ENCODE peak calls at places on chromosomes 5 and 9, in ten cellular contexts. W is GM13976; Y is psoas muscle; U is AG10803; X is PC-3; J is WTC11; D is thoracic aorta; N is OCI-LY7; V is CD4-positive, alpha-beta T cell; C is heart left ventricle. E is an unnamed sample.

GRCh38 chr5:179265529-179266290 is 79.6 kb downstream of the ADAMTS2 start:
- DNase-seq in W (no peak), Y (peak; percentile 97), U (peak; percentile 100), X (peak; percentile 19), J (peak; percentile 33), D (peak; percentile 88), N (no peak), V (no peak), C (peak; percentile 93), E (no peak)

GRCh38 chr5:76716456-76717157 is 681 bp downstream of the F2R start:
- DNase-seq in W (no peak), Y (no peak), U (no peak), X (no peak), J (peak; percentile 37), D (no peak), N (no peak), V (no peak), C (no peak), E (peak; percentile 7)

GRCh38 chr9:2241461-2241874 is 226.3 kb downstream of the SMARCA2 start:
- DNase-seq in W (no peak), Y (peak; percentile 33), U (peak; percentile 78), X (no peak), J (peak; percentile 83), D (no peak), N (peak; percentile 20), V (no peak), C (peak; percentile 57), E (peak; percentile 90)

GRCh38 chr5:73298251-73299016 is 125.4 kb downstream of the TMEM174 start:
- DNase-seq in W (peak; percentile 23), Y (no peak), U (no peak), X (no peak), J (peak; percentile 42), D (no peak), N (no peak), V (no peak), C (no peak), E (no peak)

GRCh38 chr5:171702391-171702790 is 83.2 kb upstream of the SMIM23 start:
- DNase-seq in W (no peak), Y (no peak), U (no peak), X (no peak), J (no peak), D (no peak), N (no peak), V (no peak), C (no peak), E (no peak)

GRCh38 chr9:95057121-95057520 is 260.4 kb downstream of the FANCC start:
- DNase-seq in W (no peak), Y (no peak), U (no peak), X (no peak), J (no peak), D (no peak), N (no peak), V (no peak), C (no peak), E (no peak)

GRCh38 chr5:94433393-94434149 is 184.8 kb downstream of the KIAA0825 start:
- DNase-seq in W (no peak), Y (no peak), U (peak; percentile 95), X (peak; percentile 68), J (no peak), D (no peak), N (no peak), V (no peak), C (no peak), E (no peak)

GRCh38 chr9:129619787-129620668 is 873 bp downstream of the C9orf50 start:
- DNase-seq in W (peak; percentile 49), Y (no peak), U (peak; percentile 33), X (no peak), J (no peak), D (no peak), N (no peak), V (no peak), C (no peak), E (no peak)

GRCh38 chr5:139974661-139975060 is 68.4 kb downstream of the NRG2 start:
- DNase-seq in W (peak; percentile 30), Y (no peak), U (no peak), X (no peak), J (no peak), D (no peak), N (no peak), V (no peak), C (no peak), E (no peak)

GRCh38 chr5:146910239-146910638 is 31.7 kb upstream of the PPP2R2B start:
- DNase-seq in W (no peak), Y (no peak), U (no peak), X (no peak), J (no peak), D (no peak), N (no peak), V (no peak), C (no peak), E (no peak)

GRCh38 chr5:54679686-54680085 is 162.1 kb downstream of the SNX18 start:
- DNase-seq in W (no peak), Y (no peak), U (no peak), X (no peak), J (no peak), D (no peak), N (no peak), V (no peak), C (no peak), E (no peak)

GRCh38 chr5:166428264-166428663 is 1863.2 kb upstream of the WWC1 start:
- DNase-seq in W (no peak), Y (no peak), U (no peak), X (no peak), J (no peak), D (no peak), N (no peak), V (no peak), C (no peak), E (no peak)

GRCh38 chr9:12775963-12776774 is 1.3 kb downstream of the LURAP1L start:
- DNase-seq in W (peak; percentile 67), Y (peak; percentile 84), U (peak; percentile 91), X (peak; percentile 74), J (peak; percentile 79), D (peak; percentile 31), N (no peak), V (no peak), C (peak; percentile 84), E (peak; percentile 62)

GRCh38 chr9:128247191-128247803 is 28.5 kb downstream of the GOLGA2 start:
- DNase-seq in W (no peak), Y (no peak), U (no peak), X (no peak), J (no peak), D (no peak), N (no peak), V (no peak), C (no peak), E (no peak)

GRCh38 chr9:28234899-28235277 is 661.6 kb upstream of the C9orf72 start:
- DNase-seq in W (no peak), Y (no peak), U (peak; percentile 31), X (peak; percentile 81), J (no peak), D (no peak), N (no peak), V (no peak), C (no peak), E (no peak)
- TF ChIP-seq CTCF in W (no peak), Y (no peak), U (no peak), X (no peak), J (no peak), D (no peak), N (no peak), V (no peak), C (no peak), E (no peak)

GRCh38 chr5:159262859-159263568 is at the start of gene UBLCP1:
- DNase-seq in W (peak; percentile 92), Y (peak; percentile 83), U (peak; percentile 71), X (peak; percentile 75), J (peak; percentile 66), D (peak; percentile 11), N (peak; percentile 92), V (peak; percentile 66), C (peak; percentile 89), E (peak; percentile 63)

GRCh38 chr5:159262472-159262858 is 625 bp upstream of the UBLCP1 start:
- DNase-seq in W (no peak), Y (no peak), U (peak; percentile 12), X (peak; percentile 53), J (no peak), D (no peak), N (no peak), V (no peak), C (no peak), E (no peak)

GRCh38 chr5:159257629-159258283 is 5.3 kb upstream of the UBLCP1 start:
- DNase-seq in W (no peak), Y (no peak), U (no peak), X (no peak), J (no peak), D (no peak), N (no peak), V (no peak), C (no peak), E (no peak)

GRCh38 chr5:159257007-159257406 is 6.1 kb upstream of the UBLCP1 start:
- DNase-seq in W (no peak), Y (no peak), U (no peak), X (peak; percentile 2), J (no peak), D (no peak), N (no peak), V (no peak), C (no peak), E (no peak)

DNA sequence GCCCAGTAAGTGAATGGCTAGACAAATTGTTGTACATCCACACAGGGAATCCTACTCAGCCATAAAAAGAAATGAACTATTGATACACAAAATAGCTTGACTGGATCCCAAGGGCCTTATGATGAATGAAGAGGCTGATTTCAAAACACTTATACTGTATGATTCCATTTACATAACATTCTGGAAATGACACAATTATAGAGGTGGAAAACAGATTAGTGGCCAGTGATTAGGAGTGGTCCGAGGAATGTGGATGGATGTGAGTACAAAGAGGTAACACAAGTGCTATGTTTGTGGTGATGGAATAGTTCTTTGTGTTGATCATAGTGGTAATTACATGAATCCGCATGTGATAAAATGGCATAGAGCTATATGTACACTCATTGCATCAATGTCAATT is 4.7 kb upstream of the UBLCP1 start:
- DNase-seq in W (no peak), Y (no peak), U (no peak), X (no peak), J (no peak), D (no peak), N (no peak), V (no peak), C (no peak), E (no peak)
- TF ChIP-seq CTCF in W (no peak), Y (no peak), U (peak; percentile 2), X (no peak), J (no peak), D (no peak), N (no peak), V (no peak), C (no peak), E (no peak)

DNA sequence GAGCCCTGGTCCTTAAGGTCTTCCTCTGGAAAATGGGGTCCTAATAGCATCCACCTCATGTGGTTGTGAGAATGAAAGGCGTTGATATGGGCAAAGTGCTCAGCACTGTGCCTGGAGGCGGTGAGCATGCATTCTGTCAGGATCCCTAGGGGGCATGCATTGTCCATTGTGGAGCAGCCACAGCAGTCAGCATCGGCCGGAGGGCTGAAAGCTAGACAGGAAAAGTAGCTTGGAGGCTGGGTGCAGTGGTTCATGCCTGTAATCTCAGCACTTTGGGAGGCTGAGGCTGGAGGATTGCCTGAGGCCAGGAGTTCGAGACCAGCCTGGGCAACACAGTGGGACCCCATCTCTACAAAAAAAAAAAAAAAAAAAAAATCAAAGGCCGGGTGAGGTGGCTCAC is 122.2 kb downstream of the LHX2 start:
- DNase-seq in W (no peak), Y (no peak), U (peak; percentile 53), X (peak; percentile 46), J (peak; percentile 53), D (no peak), N (peak; percentile 58), V (no peak), C (peak; percentile 70), E (peak; percentile 15)
- TF ChIP-seq CTCF in W (peak; percentile 61), Y (no peak), U (peak; percentile 58), X (peak; percentile 39), J (no peak), D (no peak), N (peak; percentile 58), V (no peak), C (peak; percentile 45), E (no peak)

GRCh38 chr5:121870489-121870888 is 18.8 kb downstream of the FTMT start:
- DNase-seq in W (no peak), Y (no peak), U (no peak), X (peak; percentile 31), J (no peak), D (no peak), N (no peak), V (no peak), C (no peak), E (no peak)
- TF ChIP-seq CTCF in W (no peak), Y (peak; percentile 33), U (no peak), X (peak; percentile 38), J (no peak), D (no peak), N (peak; percentile 6), V (no peak), C (peak; percentile 41), E (peak; percentile 60)

E was measured in neural crest cell.